ENCODE peak calls at places on chromosome 3, in five cellular contexts. Z, P, M, G and H are unnamed samples.

GRCh38 chr3:36381311-36381956 is 1.1 kb downstream of the STAC start:
- DNase-seq in Z (no peak), P (no peak), M (no peak), G (no peak), H (no peak)

GRCh38 chr3:25834346-25834745 is 44.5 kb downstream of the OXSM start:
- DNase-seq in Z (no peak), P (no peak), M (no peak), G (no peak), H (no peak)

GRCh38 chr3:52910823-52911222 is 13.5 kb upstream of the STIMATE start:
- DNase-seq in Z (no peak), P (no peak), M (no peak), G (no peak), H (no peak)

GRCh38 chr3:106157411-106157810 is 288.6 kb upstream of the CBLB start:
- DNase-seq in Z (no peak), P (no peak), M (no peak), G (no peak), H (no peak)

GRCh38 chr3:58357402-58357801 is 24.7 kb downstream of the PXK start:
- DNase-seq in Z (no peak), P (no peak), M (no peak), G (no peak), H (no peak)

GRCh38 chr3:29757054-29757777 is 476.3 kb downstream of the RBMS3 start:
- DNase-seq in Z (no peak), P (no peak), M (no peak), G (no peak), H (no peak)

GRCh38 chr3:131356006-131356405 is 25.6 kb upstream of the NUDT16 start:
- DNase-seq in Z (no peak), P (no peak), M (no peak), G (no peak), H (no peak)

GRCh38 chr3:107643038-107643883 is 120.5 kb downstream of the BBX start:
- DNase-seq in Z (no peak), P (no peak), M (no peak), G (peak; percentile 25), H (no peak)

GRCh38 chr3:81947359-81947758 is 185.9 kb upstream of the GBE1 start:
- DNase-seq in Z (no peak), P (no peak), M (no peak), G (no peak), H (no peak)

GRCh38 chr3:152046280-152046679 is 172.8 kb downstream of the SUCNR1 start:
- DNase-seq in Z (no peak), P (no peak), M (no peak), G (no peak), H (no peak)

GRCh38 chr3:58565621-58566397 is 11.4 kb downstream of the FAM107A start:
- DNase-seq in Z (no peak), P (no peak), M (no peak), G (no peak), H (no peak)

GRCh38 chr3:129657261-129658046 is 51.0 kb upstream of the PLXND1 start:
- DNase-seq in Z (no peak), P (no peak), M (no peak), G (peak; percentile 11), H (no peak)

GRCh38 chr3:10482631-10483363 is 22.6 kb downstream of the ATP2B2 start:
- DNase-seq in Z (no peak), P (no peak), M (no peak), G (no peak), H (no peak)

GRCh38 chr3:195886181-195887141 is 21.9 kb downstream of the TNK2 start:
- DNase-seq in Z (no peak), P (no peak), M (no peak), G (peak; percentile 78), H (no peak)

GRCh38 chr3:184822654-184823053 is 10.7 kb downstream of the VPS8 start:
- DNase-seq in Z (no peak), P (no peak), M (no peak), G (no peak), H (no peak)

GRCh38 chr3:56732109-56732508 is 49.0 kb upstream of the TASOR start:
- DNase-seq in Z (no peak), P (no peak), M (no peak), G (no peak), H (no peak)

GRCh38 chr3:64203216-64203615 is 22.1 kb downstream of the PRICKLE2 start:
- DNase-seq in Z (no peak), P (no peak), M (no peak), G (no peak), H (no peak)

GRCh38 chr3:179653777-179654117 is 907 bp downstream of the USP13 start:
- DNase-seq in Z (no peak), P (no peak), M (no peak), G (no peak), H (no peak)

GRCh38 chr3:14984581-14985113 is 37.3 kb downstream of the NR2C2 start:
- DNase-seq in Z (no peak), P (no peak), M (no peak), G (no peak), H (no peak)

GRCh38 chr3:168040624-168041208 is 55.0 kb downstream of the GOLIM4 start:
- DNase-seq in Z (no peak), P (peak; percentile 49), M (peak; percentile 32), G (peak; percentile 50), H (no peak)

GRCh38 chr3:25386686-25387271 is 41.3 kb upstream of the RARB start:
- DNase-seq in Z (no peak), P (no peak), M (no peak), G (no peak), H (no peak)

GRCh38 chr3:50606596-50606995 is 5.0 kb downstream of the CISH start:
- DNase-seq in Z (no peak), P (no peak), M (no peak), G (no peak), H (no peak)

GRCh38 chr3:67127254-67127653 is 129.1 kb downstream of the KBTBD8 start:
- DNase-seq in Z (no peak), P (no peak), M (no peak), G (no peak), H (no peak)

GRCh38 chr3:57228734-57229505 is 1.4 kb downstream of the APPL1 start:
- DNase-seq in Z (no peak), P (no peak), M (no peak), G (peak; percentile 53), H (no peak)

GRCh38 chr3:13655074-13655913 is 106.4 kb downstream of the FBLN2 start:
- DNase-seq in Z (no peak), P (no peak), M (no peak), G (peak; percentile 71), H (no peak)

GRCh38 chr3:183489455-183490210 is 61.2 kb upstream of the MCF2L2 start:
- DNase-seq in Z (no peak), P (no peak), M (no peak), G (no peak), H (no peak)

GRCh38 chr3:137061186-137061585 is 103.4 kb downstream of the IL20RB start:
- DNase-seq in Z (no peak), P (no peak), M (no peak), G (no peak), H (no peak)

GRCh38 chr3:108091498-108092259 is 848 bp upstream of the CD47 start:
- DNase-seq in Z (no peak), P (no peak), M (no peak), G (no peak), H (no peak)

GRCh38 chr3:61683409-61684261 is 122.3 kb downstream of the PTPRG start:
- DNase-seq in Z (no peak), P (no peak), M (no peak), G (no peak), H (no peak)
- H3K9ac ChIP-seq in Z (no peak overlapping the region), P (no peak overlapping the region), M (peak overlapping the region; percentile 6), G (no peak overlapping the region), H (no peak overlapping the region)

GRCh38 chr3:182252802-182253201 is 540.5 kb upstream of the ATP11B start:
- DNase-seq in Z (no peak), P (no peak), M (no peak), G (no peak), H (no peak)

GRCh38 chr3:182246870-182247269 is 535.1 kb downstream of the SOX2 start:
- DNase-seq in Z (no peak), P (no peak), M (no peak), G (no peak), H (no peak)

GRCh38 chr3:182245059-182245458 is 533.3 kb downstream of the SOX2 start:
- DNase-seq in Z (no peak), P (no peak), M (no peak), G (no peak), H (no peak)

GRCh38 chr3:182244222-182244971 is 532.7 kb downstream of the SOX2 start:
- DNase-seq in Z (no peak), P (peak; percentile 87), M (no peak), G (no peak), H (no peak)

DNA sequence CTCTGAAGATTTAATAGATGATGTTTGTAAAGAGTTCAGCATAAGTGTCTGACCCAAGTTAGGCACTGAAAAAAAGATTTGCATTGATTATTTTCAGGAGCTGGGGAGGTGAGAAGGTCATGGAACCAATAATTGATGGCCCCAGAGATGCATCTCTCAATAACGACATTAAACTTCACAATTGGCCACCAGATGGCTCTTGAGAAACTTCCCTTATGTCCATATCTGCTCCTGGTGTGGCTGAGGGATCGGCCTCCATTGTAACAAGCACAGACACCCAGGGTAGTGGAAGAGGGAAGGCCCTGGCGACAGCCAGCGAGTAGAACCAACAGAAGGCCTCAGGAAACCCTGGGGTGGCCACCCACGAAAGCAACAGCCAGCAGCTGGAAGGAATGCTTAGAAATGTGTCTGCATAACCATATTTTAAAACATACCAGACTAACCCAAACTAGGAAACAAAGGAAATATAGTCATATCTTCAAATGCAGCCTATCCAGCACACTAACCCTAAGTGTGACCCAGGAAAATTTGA is 536.7 kb downstream of the SOX2 start:
- DNase-seq in Z (no peak), P (peak; percentile 34), M (peak; percentile 34), G (peak; percentile 37), H (no peak)
- TF ChIP-seq SP1 in Z (no peak), P (no peak), M (no peak), G (no peak), H (no peak)

DNA sequence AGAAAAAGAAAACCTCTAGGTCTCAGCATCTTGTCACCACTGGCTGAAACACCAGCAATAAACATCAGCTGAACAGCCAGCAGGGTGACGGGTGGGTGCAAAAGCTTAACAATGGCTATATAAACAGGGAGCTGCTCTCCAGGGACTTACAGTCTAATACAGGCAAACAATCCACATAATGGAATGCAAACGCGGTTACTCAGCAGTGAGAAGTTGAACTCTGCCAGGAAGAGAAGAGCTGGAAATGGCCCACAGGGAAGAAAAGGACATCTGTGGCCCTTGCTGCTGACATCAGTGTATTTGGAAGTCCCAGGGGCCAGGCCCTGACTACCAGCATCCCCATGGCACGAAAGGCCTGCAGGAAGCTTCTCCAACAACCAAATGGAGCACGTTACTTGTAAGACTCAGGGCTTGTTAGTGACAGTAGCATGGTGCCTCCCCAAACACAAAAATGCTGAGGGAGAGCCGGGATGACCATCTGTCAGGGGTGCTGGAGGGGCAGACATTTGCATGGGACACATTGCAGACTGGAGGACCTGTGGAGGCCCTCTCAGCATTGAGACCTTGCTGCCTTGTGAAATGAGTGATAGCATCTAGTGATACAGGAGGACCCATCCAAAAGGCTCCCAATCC is 3.0 kb downstream of the HEG1 start:
- DNase-seq in Z (no peak), P (peak; percentile 77), M (no peak), G (no peak), H (no peak)
- H3K9ac ChIP-seq in Z (no peak overlapping the region), P (no peak overlapping the region), M (no peak overlapping the region), G (no peak overlapping the region), H (peak overlapping the region; percentile 76)

DNA sequence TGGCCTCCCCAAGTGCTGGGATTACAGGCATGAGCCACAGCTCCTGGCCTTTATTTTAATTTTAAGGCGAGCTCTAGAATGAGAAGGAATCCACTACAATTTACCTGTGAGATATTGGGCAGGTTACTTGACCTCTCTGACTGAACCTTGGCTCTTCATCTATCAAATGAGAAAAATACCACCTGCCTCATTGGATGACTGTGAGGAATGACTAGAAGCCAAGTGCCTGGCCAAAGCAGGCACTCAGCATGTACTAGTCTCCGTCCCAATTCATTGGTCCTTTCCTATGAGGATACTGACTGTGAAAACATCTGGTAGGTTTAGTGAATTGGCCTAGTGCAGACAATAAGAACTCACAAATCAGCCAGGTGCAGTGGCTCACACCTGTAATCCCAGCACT is 38.5 kb upstream of the OSBPL11 start:
- DNase-seq in Z (no peak), P (no peak), M (no peak), G (no peak), H (no peak)
- TF ChIP-seq SP1 in Z (no peak), P (no peak), M (no peak), G (no peak), H (no peak)